ENCODE peak calls at places on chromosomes 16 and 17, in five cellular contexts. Y is HL-60, R is astrocyte of the cerebellum, G is skeletal muscle cell, Z is prostate gland. E is an unnamed sample.
A peak's percentile ranks its signal among the peaks of the same experiment; 100 is the strongest.

GRCh38 chr16:81987706-81988105 is 23.6 kb downstream of the SDR42E1 start:
- DNase-seq in Y (no peak), R (no peak), Z (no peak), G (no peak), E (no peak)

GRCh38 chr17:47663997-47664941 is 14.6 kb downstream of the KPNB1 start:
- DNase-seq in Y (no peak), R (peak; percentile 45), G (no peak), Z (peak; percentile 51), E (peak; percentile 42)

GRCh38 chr17:75514299-75515228 is 773 bp downstream of the CASKIN2 start:
- DNase-seq in R (no peak), Y (no peak), G (no peak), Z (peak; percentile 58), E (no peak)

GRCh38 chr16:715448-716249 is 731 bp downstream of the METRN start:
- DNase-seq in Z (no peak), G (no peak), R (no peak), Y (no peak), E (no peak)

GRCh38 chr17:30243002-30243401 is 7.5 kb upstream of the SLC6A4 start:
- DNase-seq in Z (no peak), G (no peak), R (no peak), Y (no peak), E (no peak)

GRCh38 chr17:82188001-82188961 is 24.4 kb downstream of the CCDC57 start:
- DNase-seq in G (no peak), R (no peak), Z (no peak), Y (no peak), E (no peak)

GRCh38 chr16:88754912-88755744 is 29.9 kb downstream of the PIEZO1 start:
- DNase-seq in Y (no peak), Z (peak; percentile 42), G (no peak), R (no peak), E (no peak)

GRCh38 chr16:64983983-64984382 is 137.9 kb downstream of the CDH11 start:
- DNase-seq in Y (peak; percentile 18), R (peak; percentile 62), G (peak; percentile 90), Z (no peak), E (peak; percentile 83)

GRCh38 chr17:81385320-81386111 is 9.7 kb upstream of the BAHCC1 start:
- DNase-seq in Y (no peak), G (peak; percentile 54), R (no peak), Z (no peak), E (no peak)

GRCh38 chr17:34156741-34157589 is 98.1 kb upstream of the CCL2 start:
- DNase-seq in R (no peak), Z (no peak), G (no peak), Y (no peak), E (no peak)

GRCh38 chr16:89386337-89386736 is 104.0 kb downstream of the ANKRD11 start:
- DNase-seq in Y (no peak), G (no peak), R (no peak), Z (no peak), E (no peak)

GRCh38 chr16:71254832-71255560 is 24.5 kb upstream of the HYDIN start:
- DNase-seq in G (no peak), R (no peak), Z (no peak), Y (no peak), E (no peak)

GRCh38 chr17:14308965-14309879 is 8.3 kb downstream of the HS3ST3B1 start:
- DNase-seq in R (peak; percentile 77), G (peak; percentile 87), Y (no peak), Z (peak; percentile 89), E (no peak)

GRCh38 chr17:8632087-8632486 is 1.6 kb upstream of the MYH10 start:
- DNase-seq in Z (peak; percentile 5), Y (no peak), R (no peak), G (no peak), E (no peak)

GRCh38 chr17:43457362-43457692 is 26.4 kb upstream of the DHX8 start:
- DNase-seq in Y (no peak), R (no peak), G (no peak), Z (no peak), E (no peak)

GRCh38 chr16:81275795-81276194 is 37.3 kb downstream of the BCO1 start:
- DNase-seq in G (no peak), Z (no peak), Y (no peak), R (no peak), E (no peak)

GRCh38 chr17:9291912-9292562 is 270.7 kb downstream of the NTN1 start:
- DNase-seq in Z (peak; percentile 46), R (peak; percentile 2), Y (no peak), G (no peak), E (no peak)

GRCh38 chr17:7213895-7214299 is 5.7 kb downstream of the DLG4 start:
- DNase-seq in Y (no peak), G (no peak), R (peak; percentile 49), Z (peak; percentile 43), E (peak; percentile 57)

GRCh38 chr17:19502517-19502916 is 31.1 kb upstream of the SLC47A1 start:
- DNase-seq in G (no peak), Z (no peak), R (no peak), Y (no peak), E (no peak)

GRCh38 chr16:84183911-84184310 is 2.9 kb downstream of the TAF1C start:
- DNase-seq in Z (no peak), G (no peak), Y (no peak), R (no peak), E (no peak)

GRCh38 chr17:82881900-82882714 is 42.3 kb upstream of the ZNF750 start:
- DNase-seq in R (no peak), Y (no peak), G (no peak), Z (no peak), E (no peak)

GRCh38 chr16:89506791-89507191 is 1.4 kb upstream of the SPG7 start:
- DNase-seq in G (no peak), Y (no peak), Z (no peak), R (no peak), E (no peak)

GRCh38 chr16:58035356-58036170 is 10.0 kb downstream of the MMP15 start:
- DNase-seq in R (no peak), G (no peak), Y (no peak), Z (no peak), E (no peak)

GRCh38 chr17:27323538-27324212 is 29.8 kb downstream of the WSB1 start:
- DNase-seq in Z (peak; percentile 41), G (peak; percentile 23), Y (no peak), R (no peak), E (peak; percentile 67)

GRCh38 chr16:85390511-85391174 is 222.5 kb upstream of the GSE1 start:
- DNase-seq in G (peak; percentile 87), R (peak; percentile 79), Z (peak; percentile 91), Y (no peak), E (no peak)

GRCh38 chr17:29929006-29929543 is 953 bp downstream of the SSH2 start:
- DNase-seq in G (no peak), Y (no peak), Z (peak; percentile 10), R (no peak), E (no peak)

GRCh38 chr16:69660166-69660565 is 66.2 kb downstream of the NQO1 start:
- DNase-seq in Z (no peak), R (no peak), Y (no peak), G (no peak), E (no peak)

GRCh38 chr16:77298638-77299360 is 99.6 kb downstream of the SYCE1L start:
- DNase-seq in G (peak; percentile 86), Y (no peak), Z (no peak), R (peak; percentile 91), E (peak; percentile 53)

GRCh38 chr17:1532836-1533602 is 16.6 kb upstream of the INPP5K start:
- DNase-seq in Z (no peak), G (no peak), R (no peak), Y (no peak), E (no peak)

GRCh38 chr17:36972905-36973304 is 24.2 kb downstream of the AATF start:
- DNase-seq in Z (no peak), R (no peak), Y (no peak), G (no peak), E (no peak)

GRCh38 chr17:48646183-48647102 is 20.3 kb upstream of the HOXB9 start:
- DNase-seq in R (no peak), Z (no peak), G (no peak), Y (no peak), E (no peak)

GRCh38 chr16:88651276-88651988 is 579 bp upstream of the CYBA start:
- DNase-seq in G (no peak), Y (no peak), Z (no peak), R (no peak), E (no peak)

GRCh38 chr17:30915833-30916611 is 5.7 kb upstream of the ADAP2 start:
- DNase-seq in R (no peak), Z (no peak), G (no peak), Y (no peak), E (no peak)

GRCh38 chr17:13600475-13601316 is 1.0 kb downstream of the HS3ST3A1 start:
- DNase-seq in G (no peak), Y (no peak), Z (no peak), R (no peak), E (no peak)

GRCh38 chr17:8956521-8956920 is 9.0 kb downstream of the PIK3R5 start:
- DNase-seq in Z (no peak), G (no peak), Y (no peak), R (no peak), E (no peak)

GRCh38 chr17:79276824-79277223 is 202.2 kb downstream of the ENGASE start:
- DNase-seq in Z (no peak), R (no peak), G (no peak), Y (no peak), E (no peak)

GRCh38 chr16:47067203-47067602 is 76.5 kb downstream of the NETO2 start:
- DNase-seq in Z (no peak), G (no peak), R (no peak), Y (no peak), E (no peak)

GRCh38 chr16:29646947-29647346 is 16.1 kb upstream of the SPN start:
- DNase-seq in Z (no peak), G (no peak), R (no peak), Y (no peak), E (no peak)

GRCh38 chr17:4785311-4786110 is 653 bp downstream of the VMO1 start:
- DNase-seq in Y (no peak), Z (no peak), G (no peak), R (no peak), E (no peak)
- H3K4me3 ChIP-seq in Y (no peak overlapping the region), Z (peak overlapping the region; percentile 1), G (peak overlapping the region; percentile 14), R (no peak overlapping the region), E (no peak overlapping the region)

GRCh38 chr17:70217571-70217970 is 48.2 kb downstream of the KCNJ2 start:
- DNase-seq in R (no peak), G (no peak), Y (no peak), Z (no peak), E (no peak)
- H3K4me3 ChIP-seq in R (no peak overlapping the region), G (no peak overlapping the region), Y (no peak overlapping the region), Z (no peak overlapping the region), E (no peak overlapping the region)

GRCh38 chr17:40443988-40444899 is 994 bp downstream of the IGFBP4 start:
- DNase-seq in Z (no peak), G (no peak), Y (no peak), R (no peak), E (no peak)

GRCh38 chr17:40443196-40443987 is at the start of gene IGFBP4:
- DNase-seq in Y (peak; percentile 51), Z (peak; percentile 67), G (no peak), R (no peak), E (no peak)

GRCh38 chr17:40447148-40447644 is 3.9 kb downstream of the IGFBP4 start:
- DNase-seq in G (no peak), Z (no peak), R (no peak), Y (no peak), E (no peak)

GRCh38 chr17:40448213-40448638 is 5.0 kb downstream of the IGFBP4 start:
- DNase-seq in Z (no peak), R (no peak), G (no peak), Y (no peak), E (no peak)

GRCh38 chr17:40445769-40446468 is 2.7 kb downstream of the IGFBP4 start:
- DNase-seq in Y (no peak), G (no peak), Z (no peak), R (no peak), E (no peak)
- H3K4me3 ChIP-seq in Y (no peak overlapping the region), G (peak overlapping the region; percentile 99), Z (peak overlapping the region; percentile 49), R (peak overlapping the region; percentile 63), E (peak overlapping the region; percentile 86)

GRCh38 chr17:57406131-57406980 is 150.0 kb downstream of the MSI2 start:
- DNase-seq in Z (peak; percentile 53), R (peak; percentile 99), G (no peak), Y (no peak), E (no peak)
- H3K4me3 ChIP-seq in Z (no peak overlapping the region), R (no peak overlapping the region), G (no peak overlapping the region), Y (no peak overlapping the region), E (no peak overlapping the region)